ENCODE peak calls at places on chromosomes 16 and 17, in four cellular contexts. F is IMR-90, W is K562, X is keratinocyte. B is an unnamed sample. For H3K9me1, the result is how much of the 10 kb centered on the place peaks cover.

GRCh38 chr16:54976651-54977200 is 46.1 kb downstream of the IRX5 start:
- DNase-seq in F (no peak), W (no peak), X (no peak), B (no peak)

GRCh38 chr17:73390851-73391250 is 79.0 kb upstream of the CDC42EP4 start:
- DNase-seq in F (no peak), W (no peak), X (no peak), B (no peak)

GRCh38 chr16:50684823-50685455 is 3.8 kb upstream of the SNX20 start:
- DNase-seq in F (no peak), W (no peak), X (no peak), B (no peak)

GRCh38 chr17:72145972-72146755 is 25.3 kb downstream of the SOX9 start:
- DNase-seq in F (peak), W (no peak), X (no peak), B (no peak)

GRCh38 chr16:56946767-56947603 is 14.8 kb upstream of the CETP start:
- DNase-seq in F (no peak), W (no peak), X (no peak), B (no peak)

GRCh38 chr16:67856927-67857546 is 9.5 kb upstream of the CENPT start:
- DNase-seq in F (no peak), W (no peak), X (no peak), B (no peak)

GRCh38 chr17:19013806-19014627 is 9.5 kb upstream of the FAM83G start:
- DNase-seq in F (no peak), W (no peak), X (no peak), B (no peak)

GRCh38 chr17:63626551-63627228 is 4.5 kb downstream of the MAP3K3 start:
- DNase-seq in F (peak), W (no peak), X (no peak), B (peak)

GRCh38 chr16:27330542-27330941 is 16.8 kb downstream of the IL4R start:
- DNase-seq in F (peak), W (no peak), X (no peak), B (peak)

GRCh38 chr17:74742153-74742515 is 5.1 kb downstream of the RAB37 start:
- DNase-seq in F (peak), W (no peak), X (no peak), B (peak)

GRCh38 chr16:9793623-9794022 is 388.6 kb downstream of the GRIN2A start:
- DNase-seq in F (no peak), W (no peak), X (no peak), B (no peak)

GRCh38 chr16:65537336-65537735 is 415.5 kb upstream of the CDH11 start:
- DNase-seq in F (no peak), W (no peak), X (no peak), B (no peak)

GRCh38 chr16:12126091-12126806 is 149.7 kb downstream of the SNX29 start:
- DNase-seq in F (no peak), W (no peak), X (peak), B (no peak)

GRCh38 chr17:14330492-14330920 is 29.6 kb downstream of the HS3ST3B1 start:
- DNase-seq in F (no peak), W (no peak), X (no peak), B (no peak)

GRCh38 chr17:37284198-37284597 is 91.6 kb upstream of the C17orf78 start:
- DNase-seq in F (no peak), W (no peak), X (no peak), B (no peak)

GRCh38 chr17:71327376-71328059 is 793.3 kb upstream of the SOX9 start:
- DNase-seq in F (peak), W (no peak), X (no peak), B (no peak)

GRCh38 chr17:43579570-43580140 is 33.5 kb upstream of the ETV4 start:
- DNase-seq in F (peak), W (no peak), X (peak), B (no peak)
- H3K9me1 ChIP-seq in F (under half), W (under half), X (under half), B (under half)

GRCh38 chr17:29557085-29557697 is 9.6 kb downstream of the ABHD15 start:
- DNase-seq in F (peak), W (peak), X (no peak), B (no peak)

GRCh38 chr17:29555840-29556239 is 11.0 kb downstream of the ABHD15 start:
- DNase-seq in F (no peak), W (no peak), X (no peak), B (no peak)

GRCh38 chr17:29559640-29560039 is 7.2 kb downstream of the ABHD15 start:
- DNase-seq in F (no peak), W (no peak), X (no peak), B (no peak)

GRCh38 chr17:29560306-29560705 is 6.5 kb downstream of the ABHD15 start:
- DNase-seq in F (no peak), W (no peak), X (no peak), B (no peak)

GRCh38 chr17:29557717-29558116 is 9.1 kb downstream of the ABHD15 start:
- DNase-seq in F (no peak), W (no peak), X (no peak), B (no peak)
- H3K9me1 ChIP-seq in F (under half), W (under half), X (under half), B (under half)

GRCh38 chr16:79229371-79229770 is 371.2 kb downstream of the MAF start:
- DNase-seq in F (no peak), W (no peak), X (no peak), B (no peak)
- H3K9me1 ChIP-seq in F (under half), W (under half), X (under half), B (under half)

GRCh38 chr17:49041527-49041926 is 44.3 kb downstream of the IGF2BP1 start:
- DNase-seq in F (no peak), W (no peak), X (no peak), B (no peak)
- H3K9me1 ChIP-seq in F (under half), W (under half), X (under half), B (under half)

GRCh38 chr16:73703891-73704290 is 592.7 kb upstream of the PSMD7 start:
- DNase-seq in F (no peak), W (no peak), X (no peak), B (no peak)
- H3K9me1 ChIP-seq in F (under half), W (under half), X (under half), B (under half)

GRCh38 chr16:53892155-53892554 is 188.2 kb downstream of the FTO start:
- DNase-seq in F (peak), W (peak), X (no peak), B (peak)
- H3K9me1 ChIP-seq in F (under half), W (under half), X (under half), B (under half)

DNA sequence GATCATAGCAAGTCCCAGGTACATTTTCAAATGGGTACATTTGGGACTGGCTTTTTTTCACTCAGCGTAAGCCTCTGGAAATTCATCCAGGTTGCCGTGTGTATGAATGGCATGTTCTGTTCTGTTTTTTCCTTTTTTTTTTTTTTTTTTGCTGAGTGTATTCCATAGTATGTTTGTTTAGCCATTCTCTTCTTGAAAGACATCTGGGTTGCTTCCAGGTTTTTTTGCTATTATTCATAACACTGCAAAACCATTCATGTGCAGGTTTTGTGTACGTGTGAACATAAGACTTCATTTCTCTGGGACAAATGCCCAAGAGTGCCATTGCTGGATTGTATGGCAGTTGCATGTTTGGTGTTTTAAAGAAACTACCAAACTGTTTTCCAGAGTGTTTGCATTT is 335.9 kb upstream of the TNRC6C start:
- DNase-seq in F (no peak), W (no peak), X (no peak), B (no peak)
- H3K9me1 ChIP-seq in F (under half), W (under half), X (under half), B (under half)

B was measured in endothelial cell of umbilical vein.